ENCODE peak calls at places on chromosomes 5 and 9, in seven cellular contexts. O, M, E, C, Z, X and A are unnamed samples.

GRCh38 chr9:109751253-109751652 is 28.7 kb upstream of the PALM2AKAP2 start:
- DNase-seq in C (no peak), O (no peak), M (peak; percentile 90), Z (no peak), X (peak; percentile 22), E (no peak), A (peak; percentile 72)

GRCh38 chr5:155001523-155001922 is 12.0 kb upstream of the KIF4B start:
- DNase-seq in Z (no peak), X (no peak), C (no peak), M (no peak), O (no peak), E (no peak), A (no peak)

GRCh38 chr9:92325269-92325990 is at the start of the genes CENPP and NOL8:
- DNase-seq in M (peak; percentile 96), Z (peak; percentile 71), O (peak; percentile 95), C (peak; percentile 84), E (peak; percentile 92), X (peak; percentile 97), A (peak; percentile 96)

GRCh38 chr5:180922932-180923331 is 24.0 kb downstream of the BTNL8 start:
- DNase-seq in C (no peak), Z (no peak), O (no peak), M (no peak), X (no peak), E (no peak), A (no peak)

GRCh38 chr9:125843646-125844045 is 96.5 kb downstream of the PBX3 start:
- DNase-seq in C (peak; percentile 53), E (no peak), M (peak; percentile 56), O (no peak), Z (no peak), X (no peak), A (no peak)

GRCh38 chr5:42675602-42676001 is 81.0 kb upstream of the CCDC152 start:
- DNase-seq in Z (no peak), O (no peak), M (no peak), E (no peak), X (no peak), C (no peak), A (no peak)

GRCh38 chr5:38433160-38433861 is 123.1 kb downstream of the LIFR start:
- DNase-seq in C (peak; percentile 82), X (peak; percentile 71), Z (peak; percentile 24), O (no peak), E (peak; percentile 52), M (peak; percentile 95), A (peak; percentile 60)

GRCh38 chr5:60293518-60293917 is 400.0 kb upstream of the PDE4D start:
- DNase-seq in C (no peak), X (no peak), O (no peak), E (no peak), M (no peak), Z (no peak), A (no peak)

GRCh38 chr9:97806721-97807120 is 46.3 kb upstream of the FOXE1 start:
- DNase-seq in X (no peak), M (no peak), C (no peak), O (no peak), Z (no peak), E (no peak), A (no peak)

GRCh38 chr5:125278711-125279110 is 532.3 kb upstream of the ZNF608 start:
- DNase-seq in E (no peak), Z (no peak), M (no peak), O (no peak), C (no peak), X (no peak), A (no peak)

GRCh38 chr9:126723807-126724172 is 81.0 kb upstream of the ZBTB43 start:
- DNase-seq in E (no peak), C (peak; percentile 22), M (no peak), Z (no peak), X (no peak), O (no peak), A (no peak)

GRCh38 chr9:126149661-126150060 is 177.0 kb upstream of the MVB12B start:
- DNase-seq in E (no peak), C (no peak), Z (no peak), M (no peak), X (no peak), O (peak; percentile 18), A (no peak)

GRCh38 chr5:34789021-34789531 is 49.9 kb upstream of the TTC23L start:
- DNase-seq in M (peak; percentile 77), Z (peak; percentile 30), E (peak; percentile 62), O (no peak), X (peak; percentile 92), C (peak; percentile 11), A (no peak)

GRCh38 chr9:123772374-123772773 is 157.6 kb downstream of the DENND1A start:
- DNase-seq in O (no peak), X (peak; percentile 39), C (no peak), Z (no peak), M (no peak), E (no peak), A (no peak)

GRCh38 chr5:115962239-115962564 is at the start of gene LVRN:
- DNase-seq in M (no peak), E (no peak), Z (no peak), X (no peak), C (no peak), O (peak; percentile 69), A (no peak)
- H3K4me3 ChIP-seq in M (peak within 1 kb of the TSS; percentile 39), E (peak within 1 kb of the TSS; percentile 9), Z (peak within 1 kb of the TSS; percentile 36), X (peak within 1 kb of the TSS; percentile 68), C (peak within 1 kb of the TSS; percentile 56), O (peak within 1 kb of the TSS; percentile 32), A (peak within 1 kb of the TSS; percentile 71)

DNA sequence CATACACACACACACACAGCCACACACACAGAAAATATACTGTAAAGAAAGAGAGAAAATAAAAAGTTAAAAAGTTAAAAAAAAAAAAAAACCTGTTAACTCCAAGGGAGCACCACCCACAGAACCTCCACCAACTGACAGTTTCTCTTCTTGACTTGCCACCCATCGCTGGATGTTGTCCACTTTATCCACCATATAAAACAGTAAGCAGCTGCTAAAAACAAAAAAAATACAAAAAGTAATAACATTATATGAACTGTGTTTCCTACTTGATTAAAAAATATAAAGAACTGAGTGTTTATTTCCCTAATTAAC is 1.2 kb downstream of the PURA start:
- DNase-seq in C (no peak), M (no peak), Z (no peak), O (no peak), X (peak; percentile 39), E (no peak), A (no peak)
- H3K4me3 ChIP-seq in C (peak overlapping the region; percentile 76), M (peak overlapping the region; percentile 61), Z (peak overlapping the region; percentile 88), O (peak overlapping the region; percentile 68), X (peak overlapping the region; percentile 78), E (peak overlapping the region; percentile 22), A (peak overlapping the region; percentile 90)

DNA sequence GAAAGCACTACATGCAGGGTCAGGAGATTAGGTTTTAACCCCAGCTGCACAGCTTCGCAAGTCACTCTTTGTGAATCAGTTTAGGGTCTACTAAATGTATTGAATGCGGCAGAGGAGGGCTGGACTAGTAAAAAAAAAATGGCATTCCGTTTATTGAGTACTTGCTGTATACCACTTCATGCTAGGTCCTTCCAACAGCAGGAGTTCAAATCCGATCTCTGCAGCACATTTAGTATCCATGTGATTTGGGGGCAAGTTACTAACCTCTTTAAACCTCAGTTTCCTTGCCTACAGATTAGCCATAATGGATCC is 204.4 kb downstream of the SNCAIP start:
- DNase-seq in X (no peak), M (no peak), E (no peak), C (no peak), Z (no peak), O (no peak), A (no peak)
- H3K4me3 ChIP-seq in X (no peak overlapping the region), M (no peak overlapping the region), E (no peak overlapping the region), C (no peak overlapping the region), Z (no peak overlapping the region), O (no peak overlapping the region), A (no peak overlapping the region)

GRCh38 chr9:133429216-133429613 is 7.0 kb downstream of the ADAMTS13 start:
- DNase-seq in C (no peak), E (no peak), Z (no peak), O (no peak), X (no peak), M (no peak), A (no peak)
- H3K4me3 ChIP-seq in C (no peak overlapping the region), E (no peak overlapping the region), Z (no peak overlapping the region), O (no peak overlapping the region), X (no peak overlapping the region), M (no peak overlapping the region), A (no peak overlapping the region)

DNA sequence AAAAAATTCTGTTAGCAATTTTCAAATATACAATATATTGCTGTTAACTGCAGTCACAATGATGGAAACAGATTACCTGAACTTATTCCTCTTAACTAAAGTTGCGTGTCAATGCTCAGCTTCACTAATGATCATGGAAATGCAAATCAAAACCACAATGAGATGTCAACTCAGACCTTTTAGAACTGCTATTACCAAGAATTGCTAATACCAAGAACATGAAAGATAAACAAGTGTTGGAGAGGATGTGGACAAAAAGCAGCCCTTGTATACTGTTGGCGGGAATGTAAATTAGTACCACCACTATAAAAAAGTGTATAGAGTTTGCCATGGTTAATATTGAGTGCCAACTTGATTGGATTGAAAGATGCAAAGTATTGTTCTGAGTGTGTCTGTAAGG is 1409.7 kb upstream of the CDH18 start:
- DNase-seq in E (no peak), X (no peak), M (no peak), C (no peak), O (no peak), Z (no peak), A (no peak)
- H3K4me3 ChIP-seq in E (no peak overlapping the region), X (no peak overlapping the region), M (no peak overlapping the region), C (no peak overlapping the region), O (no peak overlapping the region), Z (no peak overlapping the region), A (no peak overlapping the region)